ENCODE peak calls at places on chromosomes 6 and 20, in five cellular contexts. One of them, this sample, is unnamed. For H3K9me3 and H3K4me1, the result is how much of the 10 kb centered on the place peaks cover.

GRCh38 chr6:81601918-81602317 is 150.6 kb downstream of the TENT5A start:
- DNase-seq in psoas muscle: no peak
- DNase-seq in Karpas-422: no peak
- DNase-seq in DND-41: no peak
- DNase-seq in mammary epithelial cell: no peak
- DNase-seq in this sample: no peak

GRCh38 chr6:92459606-92460005 is 959.8 kb downstream of the EPHA7 start:
- DNase-seq in psoas muscle: no peak
- DNase-seq in Karpas-422: no peak
- DNase-seq in DND-41: no peak
- DNase-seq in mammary epithelial cell: no peak
- DNase-seq in this sample: no peak

GRCh38 chr6:54980511-54981275 is 134.1 kb downstream of the FAM83B start:
- DNase-seq in psoas muscle: no peak
- DNase-seq in Karpas-422: no peak
- DNase-seq in DND-41: no peak
- DNase-seq in mammary epithelial cell: peak
- DNase-seq in this sample: no peak

GRCh38 chr20:25302596-25302995 is 54.7 kb downstream of the PYGB start:
- DNase-seq in psoas muscle: peak
- DNase-seq in Karpas-422: no peak
- DNase-seq in DND-41: no peak
- DNase-seq in mammary epithelial cell: no peak
- DNase-seq in this sample: no peak

GRCh38 chr20:33846291-33846916 is 35.3 kb downstream of the CHMP4B start:
- DNase-seq in psoas muscle: peak
- DNase-seq in Karpas-422: no peak
- DNase-seq in DND-41: no peak
- DNase-seq in mammary epithelial cell: no peak
- DNase-seq in this sample: no peak

GRCh38 chr20:14518648-14519047 is 181.2 kb upstream of the FLRT3 start:
- DNase-seq in psoas muscle: no peak
- DNase-seq in Karpas-422: no peak
- DNase-seq in DND-41: no peak
- DNase-seq in mammary epithelial cell: no peak
- DNase-seq in this sample: no peak

GRCh38 chr6:22873531-22874136 is 304.3 kb downstream of the HDGFL1 start:
- DNase-seq in psoas muscle: no peak
- DNase-seq in Karpas-422: no peak
- DNase-seq in DND-41: no peak
- DNase-seq in mammary epithelial cell: peak
- DNase-seq in this sample: no peak

GRCh38 chr6:25006565-25007001 is 70.8 kb upstream of the RIPOR2 start:
- DNase-seq in psoas muscle: peak
- DNase-seq in Karpas-422: peak
- DNase-seq in DND-41: peak
- DNase-seq in mammary epithelial cell: peak
- DNase-seq in this sample: peak

GRCh38 chr6:105363100-105363754 is 39.7 kb downstream of the PREP start:
- DNase-seq in psoas muscle: no peak
- DNase-seq in Karpas-422: no peak
- DNase-seq in DND-41: no peak
- DNase-seq in mammary epithelial cell: peak
- DNase-seq in this sample: no peak

GRCh38 chr6:33740204-33740608 is 6.5 kb downstream of the IP6K3 start:
- DNase-seq in psoas muscle: peak
- DNase-seq in Karpas-422: no peak
- DNase-seq in DND-41: no peak
- DNase-seq in mammary epithelial cell: no peak
- DNase-seq in this sample: no peak

GRCh38 chr20:17971571-17972013 is 2.8 kb downstream of the MGME1 start:
- DNase-seq in psoas muscle: no peak
- DNase-seq in Karpas-422: peak
- DNase-seq in DND-41: no peak
- DNase-seq in mammary epithelial cell: peak
- DNase-seq in this sample: no peak

GRCh38 chr20:17377222-17377621 is 150.4 kb downstream of the PCSK2 start:
- DNase-seq in psoas muscle: no peak
- DNase-seq in Karpas-422: no peak
- DNase-seq in DND-41: no peak
- DNase-seq in mammary epithelial cell: no peak
- DNase-seq in this sample: no peak

GRCh38 chr6:84016029-84016428 is 17.5 kb upstream of the MRAP2 start:
- DNase-seq in psoas muscle: no peak
- DNase-seq in Karpas-422: no peak
- DNase-seq in DND-41: no peak
- DNase-seq in mammary epithelial cell: no peak
- DNase-seq in this sample: no peak

GRCh38 chr6:119314894-119315272 is 34.7 kb downstream of the MAN1A1 start:
- DNase-seq in psoas muscle: no peak
- DNase-seq in Karpas-422: no peak
- DNase-seq in DND-41: no peak
- DNase-seq in mammary epithelial cell: no peak
- DNase-seq in this sample: no peak

GRCh38 chr20:24894488-24894887 is 54.6 kb upstream of the CST7 start:
- DNase-seq in psoas muscle: no peak
- DNase-seq in Karpas-422: no peak
- DNase-seq in DND-41: no peak
- DNase-seq in mammary epithelial cell: no peak
- DNase-seq in this sample: no peak

GRCh38 chr6:56156643-56157042 is 90.7 kb downstream of the COL21A1 start:
- DNase-seq in psoas muscle: no peak
- DNase-seq in Karpas-422: no peak
- DNase-seq in DND-41: no peak
- DNase-seq in mammary epithelial cell: no peak
- DNase-seq in this sample: no peak

GRCh38 chr6:129592516-129593232 is 117.3 kb downstream of the ARHGAP18 start:
- DNase-seq in psoas muscle: no peak
- DNase-seq in Karpas-422: no peak
- DNase-seq in DND-41: no peak
- DNase-seq in mammary epithelial cell: peak
- DNase-seq in this sample: no peak

GRCh38 chr20:11379257-11380011 is 538.3 kb upstream of the BTBD3 start:
- DNase-seq in psoas muscle: peak
- DNase-seq in Karpas-422: no peak
- DNase-seq in DND-41: no peak
- DNase-seq in mammary epithelial cell: no peak
- DNase-seq in this sample: no peak

GRCh38 chr6:16344756-16345155 is 106.4 kb downstream of the GMPR start:
- DNase-seq in psoas muscle: no peak
- DNase-seq in Karpas-422: no peak
- DNase-seq in DND-41: no peak
- DNase-seq in mammary epithelial cell: no peak
- DNase-seq in this sample: no peak

GRCh38 chr6:134589512-134589911 is 271.6 kb upstream of the SGK1 start:
- DNase-seq in psoas muscle: no peak
- DNase-seq in Karpas-422: no peak
- DNase-seq in DND-41: no peak
- DNase-seq in mammary epithelial cell: peak
- DNase-seq in this sample: no peak

DNA sequence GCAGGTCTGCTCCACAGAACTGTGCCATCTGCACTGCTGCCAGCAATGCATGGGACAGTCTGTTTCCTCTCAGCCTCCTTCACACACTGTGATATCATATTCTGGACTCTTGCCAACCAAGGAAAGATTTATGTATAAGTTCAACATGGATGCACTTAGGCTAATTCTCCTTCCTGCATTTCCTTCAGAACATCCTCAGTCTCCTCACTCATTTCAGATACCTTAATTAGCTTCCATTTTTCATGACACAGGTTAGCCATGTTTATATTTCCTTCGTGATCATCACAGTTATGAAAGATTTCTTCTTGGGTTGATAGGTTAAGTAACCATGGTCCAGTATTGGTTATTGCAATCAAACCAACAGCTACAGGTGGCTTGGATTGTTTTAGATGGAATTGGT is 46.4 kb upstream of the DDR1 start:
- DNase-seq in psoas muscle: no peak
- DNase-seq in Karpas-422: no peak
- DNase-seq in DND-41: no peak
- DNase-seq in mammary epithelial cell: no peak
- DNase-seq in this sample: no peak
- H3K9me3 ChIP-seq in psoas muscle: under half
- H3K9me3 ChIP-seq in Karpas-422: under half
- H3K9me3 ChIP-seq in DND-41: under half
- H3K9me3 ChIP-seq in mammary epithelial cell: under half
- H3K9me3 ChIP-seq in this sample: under half

GRCh38 chr6:315226-315625 is 22.9 kb downstream of the DUSP22 start:
- DNase-seq in psoas muscle: no peak
- DNase-seq in Karpas-422: no peak
- DNase-seq in DND-41: no peak
- DNase-seq in mammary epithelial cell: no peak
- DNase-seq in this sample: no peak

GRCh38 chr6:311679-312220 is 19.5 kb downstream of the DUSP22 start:
- DNase-seq in psoas muscle: no peak
- DNase-seq in Karpas-422: no peak
- DNase-seq in DND-41: no peak
- DNase-seq in mammary epithelial cell: no peak
- DNase-seq in this sample: no peak

GRCh38 chr6:315921-316752 is 23.9 kb downstream of the DUSP22 start:
- DNase-seq in psoas muscle: no peak
- DNase-seq in Karpas-422: no peak
- DNase-seq in DND-41: no peak
- DNase-seq in mammary epithelial cell: no peak
- DNase-seq in this sample: no peak

GRCh38 chr6:312704-313485 is 20.6 kb downstream of the DUSP22 start:
- DNase-seq in psoas muscle: no peak
- DNase-seq in Karpas-422: no peak
- DNase-seq in DND-41: no peak
- DNase-seq in mammary epithelial cell: no peak
- DNase-seq in this sample: no peak

GRCh38 chr6:313917-314316 is 21.6 kb downstream of the DUSP22 start:
- DNase-seq in psoas muscle: no peak
- DNase-seq in Karpas-422: no peak
- DNase-seq in DND-41: no peak
- DNase-seq in mammary epithelial cell: no peak
- DNase-seq in this sample: no peak
- H3K4me1 ChIP-seq in psoas muscle: under half
- H3K4me1 ChIP-seq in Karpas-422: under half
- H3K4me1 ChIP-seq in DND-41: under half
- H3K4me1 ChIP-seq in mammary epithelial cell: under half
- H3K4me1 ChIP-seq in this sample: under half

DNA sequence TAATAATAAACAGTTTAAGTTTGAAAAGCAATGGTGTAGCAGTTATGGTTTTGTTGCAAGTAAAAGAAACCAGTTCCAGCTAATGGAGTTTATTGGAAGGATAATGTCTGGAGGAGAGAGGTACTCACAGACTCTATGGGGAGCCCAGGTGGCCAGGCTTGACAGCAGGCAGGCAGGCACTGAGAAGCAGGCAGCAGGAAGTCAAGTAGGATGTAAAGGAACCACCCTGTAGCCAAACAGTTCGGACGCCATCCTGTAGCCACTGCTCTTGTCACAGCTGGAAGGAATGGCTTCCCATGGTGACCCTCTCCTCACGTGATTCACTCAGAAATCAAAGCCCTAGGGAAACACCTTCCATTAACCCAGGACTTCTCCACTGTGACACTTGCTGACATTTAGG is 96.7 kb upstream of the MC3R start:
- DNase-seq in psoas muscle: no peak
- DNase-seq in Karpas-422: no peak
- DNase-seq in DND-41: no peak
- DNase-seq in mammary epithelial cell: no peak
- DNase-seq in this sample: no peak
- H3K9me3 ChIP-seq in psoas muscle: under half
- H3K9me3 ChIP-seq in Karpas-422: under half
- H3K9me3 ChIP-seq in DND-41: under half
- H3K9me3 ChIP-seq in mammary epithelial cell: under half
- H3K9me3 ChIP-seq in this sample: under half

GRCh38 chr20:43947316-43947710 is 32.7 kb downstream of the TOX2 start:
- DNase-seq in psoas muscle: no peak
- DNase-seq in Karpas-422: peak
- DNase-seq in DND-41: no peak
- DNase-seq in mammary epithelial cell: no peak
- DNase-seq in this sample: no peak

GRCh38 chr20:43946659-43947315 is 32.1 kb downstream of the TOX2 start:
- DNase-seq in psoas muscle: no peak
- DNase-seq in Karpas-422: peak
- DNase-seq in DND-41: no peak
- DNase-seq in mammary epithelial cell: no peak
- DNase-seq in this sample: no peak

GRCh38 chr20:43944653-43945235 is 30.1 kb downstream of the TOX2 start:
- DNase-seq in psoas muscle: no peak
- DNase-seq in Karpas-422: no peak
- DNase-seq in DND-41: no peak
- DNase-seq in mammary epithelial cell: no peak
- DNase-seq in this sample: no peak

GRCh38 chr20:43946206-43946491 is 31.5 kb downstream of the TOX2 start:
- DNase-seq in psoas muscle: no peak
- DNase-seq in Karpas-422: no peak
- DNase-seq in DND-41: no peak
- DNase-seq in mammary epithelial cell: no peak
- DNase-seq in this sample: no peak

DNA sequence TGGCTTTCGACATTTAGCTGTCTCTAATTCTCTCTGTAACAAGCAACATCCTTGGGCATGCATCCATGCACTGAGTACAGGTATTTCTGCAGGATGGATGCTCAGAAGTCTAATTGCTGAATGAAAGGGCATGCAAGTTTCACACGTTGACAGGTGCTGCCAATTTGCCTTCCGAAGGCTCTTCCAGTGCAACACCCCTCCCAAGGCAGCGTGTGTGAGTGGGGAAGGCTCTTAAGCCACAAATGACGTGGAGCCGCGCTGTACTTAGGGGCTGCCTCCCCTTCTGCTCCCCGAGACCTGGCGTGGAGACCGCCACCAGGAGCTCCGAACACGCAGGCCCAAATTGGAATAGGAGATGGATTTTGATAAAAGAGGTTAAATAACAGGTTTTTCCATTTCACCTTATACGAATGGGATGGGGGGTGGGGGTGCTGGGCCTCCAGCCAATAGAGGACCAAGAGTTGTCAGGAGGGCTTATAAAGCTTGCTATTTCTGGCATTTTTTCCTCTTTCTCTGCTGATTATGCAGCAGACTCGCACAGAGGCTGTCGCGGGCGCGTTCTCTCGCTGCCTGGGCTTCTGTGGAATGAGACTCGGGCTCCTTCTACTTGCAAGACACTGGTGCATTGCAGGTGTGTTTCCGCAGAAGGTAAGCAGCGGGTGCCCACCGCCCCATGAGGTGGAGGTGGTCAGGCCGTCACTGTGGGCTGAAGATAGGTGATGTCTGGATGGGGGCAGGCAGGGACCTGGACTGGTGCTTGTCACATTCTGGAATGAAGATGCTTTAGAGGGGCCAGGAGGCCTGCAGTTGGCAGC is 30.9 kb downstream of the TOX2 start:
- DNase-seq in psoas muscle: no peak
- DNase-seq in Karpas-422: peak
- DNase-seq in DND-41: no peak
- DNase-seq in mammary epithelial cell: no peak
- DNase-seq in this sample: no peak
- H3K4me1 ChIP-seq in psoas muscle: under half
- H3K4me1 ChIP-seq in Karpas-422: half or more
- H3K4me1 ChIP-seq in DND-41: half or more
- H3K4me1 ChIP-seq in mammary epithelial cell: under half
- H3K4me1 ChIP-seq in this sample: half or more